ENCODE peak calls at places on chromosomes 13 and 19, in ten cellular contexts. One of them, this sample, is unnamed.

GRCh38 chr19:8373867-8374813 is 10.2 kb downstream of the ANGPTL4 start:
- DNase-seq in left lung: no peak
- DNase-seq in CD4-positive, alpha-beta T cell: no peak
- DNase-seq in psoas muscle: peak; percentile 82
- DNase-seq in pancreas: peak; percentile 84
- DNase-seq in fibroblast of mammary gland: no peak
- DNase-seq in heart left ventricle: no peak
- DNase-seq in stomach: peak; percentile 92
- DNase-seq in nephron progenitor cell: no peak
- DNase-seq in activated CD8-positive, alpha-beta T cell treated with anti-CD3 and anti-CD28 coated beads for 36 hours: no peak
- DNase-seq in this sample: no peak

GRCh38 chr19:34508540-34508939 is 27.0 kb downstream of the WTIP start:
- DNase-seq in left lung: no peak
- DNase-seq in CD4-positive, alpha-beta T cell: no peak
- DNase-seq in psoas muscle: no peak
- DNase-seq in pancreas: no peak
- DNase-seq in fibroblast of mammary gland: no peak
- DNase-seq in heart left ventricle: no peak
- DNase-seq in stomach: no peak
- DNase-seq in nephron progenitor cell: no peak
- DNase-seq in activated CD8-positive, alpha-beta T cell treated with anti-CD3 and anti-CD28 coated beads for 36 hours: no peak
- DNase-seq in this sample: no peak

GRCh38 chr19:1093811-1094553 is 1.2 kb downstream of the POLR2E start:
- DNase-seq in left lung: no peak
- DNase-seq in CD4-positive, alpha-beta T cell: no peak
- DNase-seq in psoas muscle: peak; percentile 57
- DNase-seq in pancreas: no peak
- DNase-seq in fibroblast of mammary gland: no peak
- DNase-seq in heart left ventricle: no peak
- DNase-seq in stomach: no peak
- DNase-seq in nephron progenitor cell: no peak
- DNase-seq in activated CD8-positive, alpha-beta T cell treated with anti-CD3 and anti-CD28 coated beads for 36 hours: no peak
- DNase-seq in this sample: no peak

GRCh38 chr19:3366104-3366760 is at the start of gene NFIC:
- DNase-seq in left lung: peak; percentile 85
- DNase-seq in CD4-positive, alpha-beta T cell: peak; percentile 36
- DNase-seq in psoas muscle: peak; percentile 94
- DNase-seq in pancreas: peak; percentile 83
- DNase-seq in fibroblast of mammary gland: peak; percentile 84
- DNase-seq in heart left ventricle: peak; percentile 89
- DNase-seq in stomach: peak; percentile 78
- DNase-seq in nephron progenitor cell: no peak
- DNase-seq in activated CD8-positive, alpha-beta T cell treated with anti-CD3 and anti-CD28 coated beads for 36 hours: peak; percentile 66
- DNase-seq in this sample: peak; percentile 83

GRCh38 chr19:2357279-2358206 is 2.5 kb upstream of the TMPRSS9 start:
- DNase-seq in left lung: no peak
- DNase-seq in CD4-positive, alpha-beta T cell: no peak
- DNase-seq in psoas muscle: no peak
- DNase-seq in pancreas: no peak
- DNase-seq in fibroblast of mammary gland: no peak
- DNase-seq in heart left ventricle: no peak
- DNase-seq in stomach: no peak
- DNase-seq in nephron progenitor cell: no peak
- DNase-seq in activated CD8-positive, alpha-beta T cell treated with anti-CD3 and anti-CD28 coated beads for 36 hours: no peak
- DNase-seq in this sample: no peak

GRCh38 chr19:45455707-45456499 is 11.9 kb upstream of the FOSB start:
- DNase-seq in left lung: peak; percentile 96
- DNase-seq in CD4-positive, alpha-beta T cell: peak; percentile 66
- DNase-seq in psoas muscle: peak; percentile 97
- DNase-seq in pancreas: peak; percentile 97
- DNase-seq in fibroblast of mammary gland: peak; percentile 98
- DNase-seq in heart left ventricle: peak; percentile 90
- DNase-seq in stomach: peak; percentile 95
- DNase-seq in nephron progenitor cell: peak; percentile 73
- DNase-seq in activated CD8-positive, alpha-beta T cell treated with anti-CD3 and anti-CD28 coated beads for 36 hours: peak; percentile 86
- DNase-seq in this sample: peak; percentile 99

GRCh38 chr19:4575978-4576933 is 16.8 kb upstream of the SEMA6B start:
- DNase-seq in left lung: peak; percentile 63
- DNase-seq in CD4-positive, alpha-beta T cell: peak; percentile 56
- DNase-seq in psoas muscle: peak; percentile 80
- DNase-seq in pancreas: no peak
- DNase-seq in fibroblast of mammary gland: peak; percentile 63
- DNase-seq in heart left ventricle: peak; percentile 86
- DNase-seq in stomach: peak; percentile 74
- DNase-seq in nephron progenitor cell: peak; percentile 86
- DNase-seq in activated CD8-positive, alpha-beta T cell treated with anti-CD3 and anti-CD28 coated beads for 36 hours: peak; percentile 85
- DNase-seq in this sample: peak; percentile 69

GRCh38 chr13:66069570-66069969 is 1160.6 kb downstream of the PCDH9 start:
- DNase-seq in left lung: no peak
- DNase-seq in CD4-positive, alpha-beta T cell: no peak
- DNase-seq in psoas muscle: no peak
- DNase-seq in pancreas: no peak
- DNase-seq in fibroblast of mammary gland: peak; percentile 61
- DNase-seq in heart left ventricle: no peak
- DNase-seq in stomach: no peak
- DNase-seq in nephron progenitor cell: no peak
- DNase-seq in activated CD8-positive, alpha-beta T cell treated with anti-CD3 and anti-CD28 coated beads for 36 hours: no peak
- DNase-seq in this sample: peak; percentile 16

GRCh38 chr19:5017235-5017634 is 48.3 kb downstream of the KDM4B start:
- DNase-seq in left lung: no peak
- DNase-seq in CD4-positive, alpha-beta T cell: no peak
- DNase-seq in psoas muscle: no peak
- DNase-seq in pancreas: no peak
- DNase-seq in fibroblast of mammary gland: peak; percentile 40
- DNase-seq in heart left ventricle: no peak
- DNase-seq in stomach: no peak
- DNase-seq in nephron progenitor cell: no peak
- DNase-seq in activated CD8-positive, alpha-beta T cell treated with anti-CD3 and anti-CD28 coated beads for 36 hours: no peak
- DNase-seq in this sample: peak; percentile 38

GRCh38 chr19:55259540-55260210 is 858 bp upstream of the PPP6R1 start:
- DNase-seq in left lung: no peak
- DNase-seq in CD4-positive, alpha-beta T cell: no peak
- DNase-seq in psoas muscle: peak; percentile 68
- DNase-seq in pancreas: no peak
- DNase-seq in fibroblast of mammary gland: no peak
- DNase-seq in heart left ventricle: no peak
- DNase-seq in stomach: no peak
- DNase-seq in nephron progenitor cell: peak; percentile 35
- DNase-seq in activated CD8-positive, alpha-beta T cell treated with anti-CD3 and anti-CD28 coated beads for 36 hours: no peak
- DNase-seq in this sample: no peak

GRCh38 chr19:2333807-2334211 is 5.3 kb downstream of the SPPL2B start:
- DNase-seq in left lung: no peak
- DNase-seq in CD4-positive, alpha-beta T cell: no peak
- DNase-seq in psoas muscle: no peak
- DNase-seq in pancreas: no peak
- DNase-seq in fibroblast of mammary gland: no peak
- DNase-seq in heart left ventricle: no peak
- DNase-seq in stomach: no peak
- DNase-seq in nephron progenitor cell: no peak
- DNase-seq in activated CD8-positive, alpha-beta T cell treated with anti-CD3 and anti-CD28 coated beads for 36 hours: no peak
- DNase-seq in this sample: no peak

GRCh38 chr13:33180009-33180804 is 105.3 kb downstream of the STARD13 start:
- DNase-seq in left lung: no peak
- DNase-seq in CD4-positive, alpha-beta T cell: no peak
- DNase-seq in psoas muscle: no peak
- DNase-seq in pancreas: no peak
- DNase-seq in fibroblast of mammary gland: no peak
- DNase-seq in heart left ventricle: no peak
- DNase-seq in stomach: no peak
- DNase-seq in nephron progenitor cell: no peak
- DNase-seq in activated CD8-positive, alpha-beta T cell treated with anti-CD3 and anti-CD28 coated beads for 36 hours: no peak
- DNase-seq in this sample: no peak

GRCh38 chr13:93700115-93700514 is 473.5 kb downstream of the GPC6 start:
- DNase-seq in left lung: no peak
- DNase-seq in CD4-positive, alpha-beta T cell: no peak
- DNase-seq in psoas muscle: no peak
- DNase-seq in pancreas: no peak
- DNase-seq in fibroblast of mammary gland: peak; percentile 54
- DNase-seq in heart left ventricle: no peak
- DNase-seq in stomach: no peak
- DNase-seq in nephron progenitor cell: no peak
- DNase-seq in activated CD8-positive, alpha-beta T cell treated with anti-CD3 and anti-CD28 coated beads for 36 hours: no peak
- DNase-seq in this sample: no peak

GRCh38 chr19:54393381-54393780 is 21.9 kb upstream of the TTYH1 start:
- DNase-seq in left lung: no peak
- DNase-seq in CD4-positive, alpha-beta T cell: no peak
- DNase-seq in psoas muscle: no peak
- DNase-seq in pancreas: no peak
- DNase-seq in fibroblast of mammary gland: no peak
- DNase-seq in heart left ventricle: no peak
- DNase-seq in stomach: no peak
- DNase-seq in nephron progenitor cell: no peak
- DNase-seq in activated CD8-positive, alpha-beta T cell treated with anti-CD3 and anti-CD28 coated beads for 36 hours: no peak
- DNase-seq in this sample: no peak

GRCh38 chr19:29966594-29967249 is 24.7 kb downstream of the URI1 start:
- DNase-seq in left lung: no peak
- DNase-seq in CD4-positive, alpha-beta T cell: no peak
- DNase-seq in psoas muscle: no peak
- DNase-seq in pancreas: no peak
- DNase-seq in fibroblast of mammary gland: peak; percentile 43
- DNase-seq in heart left ventricle: no peak
- DNase-seq in stomach: no peak
- DNase-seq in nephron progenitor cell: no peak
- DNase-seq in activated CD8-positive, alpha-beta T cell treated with anti-CD3 and anti-CD28 coated beads for 36 hours: no peak
- DNase-seq in this sample: peak; percentile 52

GRCh38 chr13:47598340-47598911 is 402.6 kb downstream of the SUCLA2 start:
- DNase-seq in left lung: no peak
- DNase-seq in CD4-positive, alpha-beta T cell: no peak
- DNase-seq in psoas muscle: no peak
- DNase-seq in pancreas: no peak
- DNase-seq in fibroblast of mammary gland: peak; percentile 41
- DNase-seq in heart left ventricle: no peak
- DNase-seq in stomach: no peak
- DNase-seq in nephron progenitor cell: no peak
- DNase-seq in activated CD8-positive, alpha-beta T cell treated with anti-CD3 and anti-CD28 coated beads for 36 hours: no peak
- DNase-seq in this sample: peak; percentile 24
- TF ChIP-seq CTCF in left lung: no peak
- TF ChIP-seq CTCF in CD4-positive, alpha-beta T cell: no peak
- TF ChIP-seq CTCF in psoas muscle: no peak
- TF ChIP-seq CTCF in pancreas: no peak
- TF ChIP-seq CTCF in fibroblast of mammary gland: peak; percentile 35
- TF ChIP-seq CTCF in heart left ventricle: peak; percentile 33
- TF ChIP-seq CTCF in stomach: peak; percentile 10
- TF ChIP-seq CTCF in nephron progenitor cell: no peak
- TF ChIP-seq CTCF in activated CD8-positive, alpha-beta T cell treated with anti-CD3 and anti-CD28 coated beads for 36 hours: no peak
- TF ChIP-seq CTCF in this sample: peak; percentile 15

DNA sequence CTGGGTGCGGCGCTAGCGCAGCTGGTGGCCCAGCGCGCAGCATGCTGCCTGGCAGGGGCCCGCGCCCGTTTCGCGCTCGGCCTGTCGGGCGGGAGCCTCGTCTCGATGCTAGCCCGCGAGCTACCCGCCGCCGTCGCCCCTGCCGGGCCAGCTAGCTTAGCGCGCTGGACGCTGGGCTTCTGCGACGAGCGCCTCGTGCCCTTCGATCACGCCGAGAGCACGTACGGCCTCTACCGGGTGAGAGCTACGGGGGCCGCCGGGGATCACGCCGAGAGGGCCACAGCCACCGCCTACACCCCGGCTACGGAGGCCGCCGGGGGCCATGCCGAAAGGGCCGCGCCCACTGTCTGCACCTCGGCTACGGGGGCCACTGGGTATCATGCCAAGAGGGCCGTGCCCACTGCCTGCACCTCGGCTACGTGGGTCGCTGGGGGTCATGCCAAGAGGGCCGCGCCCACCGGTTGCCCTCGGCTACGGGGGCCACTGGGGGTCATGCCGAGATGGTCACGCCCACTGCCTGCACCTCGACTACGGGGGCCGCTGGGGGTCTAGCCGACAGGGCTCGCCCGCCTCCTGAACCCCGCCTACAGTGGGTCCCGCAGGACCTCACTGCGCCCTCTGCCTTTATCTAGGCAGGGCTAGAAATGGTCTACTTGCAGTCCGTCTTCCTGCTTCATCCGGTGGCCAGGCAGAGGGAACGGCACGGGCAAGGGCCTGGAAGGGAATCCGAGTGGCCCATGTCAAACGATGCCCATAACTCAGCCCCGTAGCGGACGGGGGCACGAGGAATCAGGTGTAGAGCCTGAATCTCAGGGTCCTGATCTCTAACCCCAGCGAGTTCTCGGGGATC is 500 bp downstream of the PGLS start:
- DNase-seq in left lung: peak; percentile 91
- DNase-seq in CD4-positive, alpha-beta T cell: peak; percentile 82
- DNase-seq in psoas muscle: peak; percentile 96
- DNase-seq in pancreas: peak; percentile 87
- DNase-seq in fibroblast of mammary gland: peak; percentile 82
- DNase-seq in heart left ventricle: peak; percentile 94
- DNase-seq in stomach: peak; percentile 85
- DNase-seq in nephron progenitor cell: peak; percentile 64
- DNase-seq in activated CD8-positive, alpha-beta T cell treated with anti-CD3 and anti-CD28 coated beads for 36 hours: peak; percentile 96
- DNase-seq in this sample: peak; percentile 85
- TF ChIP-seq CTCF in left lung: no peak
- TF ChIP-seq CTCF in CD4-positive, alpha-beta T cell: no peak
- TF ChIP-seq CTCF in psoas muscle: peak; percentile 15
- TF ChIP-seq CTCF in pancreas: no peak
- TF ChIP-seq CTCF in fibroblast of mammary gland: peak; percentile 9
- TF ChIP-seq CTCF in heart left ventricle: peak; percentile 17
- TF ChIP-seq CTCF in stomach: no peak
- TF ChIP-seq CTCF in nephron progenitor cell: no peak
- TF ChIP-seq CTCF in activated CD8-positive, alpha-beta T cell treated with anti-CD3 and anti-CD28 coated beads for 36 hours: no peak
- TF ChIP-seq CTCF in this sample: no peak

DNA sequence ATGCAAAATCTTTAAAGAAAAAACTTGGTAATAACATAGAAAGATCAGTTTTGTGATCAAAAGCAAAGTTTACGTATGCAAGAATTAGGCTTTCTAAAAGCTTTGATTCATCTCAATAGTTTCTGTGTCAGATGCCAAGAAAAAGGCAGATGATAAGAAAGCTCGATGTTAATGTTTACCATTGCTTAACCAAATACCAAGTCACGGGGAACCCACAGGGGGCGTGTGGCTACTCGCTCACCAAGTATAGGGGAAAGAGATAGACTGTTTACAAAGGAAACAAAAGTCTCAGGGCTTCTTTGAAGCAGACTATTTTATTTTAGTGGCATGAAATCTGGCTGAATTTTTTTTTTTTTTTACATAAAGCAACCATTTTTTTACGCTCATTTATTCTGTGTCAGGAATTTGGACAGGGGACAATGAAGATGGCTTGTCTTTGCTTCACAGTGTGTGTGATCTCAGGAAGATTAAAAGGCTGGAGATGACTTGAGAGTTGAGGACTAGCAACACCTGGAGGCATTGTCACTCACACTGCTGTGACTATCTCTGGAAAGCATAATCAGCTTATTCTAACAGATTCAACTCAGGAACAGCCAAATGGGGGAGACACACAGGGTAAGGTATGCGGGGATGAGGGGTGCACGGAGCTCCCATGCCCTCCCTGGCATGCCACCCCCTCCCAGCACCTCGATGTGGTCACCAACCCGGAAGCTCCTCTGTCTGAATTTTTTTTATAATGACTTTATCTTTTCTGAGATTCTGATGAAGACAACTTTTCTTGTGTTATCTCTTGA is 24.9 kb downstream of the RCBTB1 start:
- DNase-seq in left lung: no peak
- DNase-seq in CD4-positive, alpha-beta T cell: no peak
- DNase-seq in psoas muscle: no peak
- DNase-seq in pancreas: peak; percentile 71
- DNase-seq in fibroblast of mammary gland: no peak
- DNase-seq in heart left ventricle: no peak
- DNase-seq in stomach: peak; percentile 74
- DNase-seq in nephron progenitor cell: no peak
- DNase-seq in activated CD8-positive, alpha-beta T cell treated with anti-CD3 and anti-CD28 coated beads for 36 hours: peak; percentile 31
- DNase-seq in this sample: peak; percentile 66
- TF ChIP-seq CTCF in left lung: no peak
- TF ChIP-seq CTCF in CD4-positive, alpha-beta T cell: no peak
- TF ChIP-seq CTCF in psoas muscle: no peak
- TF ChIP-seq CTCF in pancreas: no peak
- TF ChIP-seq CTCF in fibroblast of mammary gland: no peak
- TF ChIP-seq CTCF in heart left ventricle: no peak
- TF ChIP-seq CTCF in stomach: no peak
- TF ChIP-seq CTCF in nephron progenitor cell: no peak
- TF ChIP-seq CTCF in activated CD8-positive, alpha-beta T cell treated with anti-CD3 and anti-CD28 coated beads for 36 hours: no peak
- TF ChIP-seq CTCF in this sample: peak; percentile 12

GRCh38 chr13:30143671-30144400 is 163.5 kb downstream of the KATNAL1 start:
- DNase-seq in left lung: no peak
- DNase-seq in CD4-positive, alpha-beta T cell: no peak
- DNase-seq in psoas muscle: no peak
- DNase-seq in pancreas: no peak
- DNase-seq in fibroblast of mammary gland: peak; percentile 75
- DNase-seq in heart left ventricle: no peak
- DNase-seq in stomach: no peak
- DNase-seq in nephron progenitor cell: no peak
- DNase-seq in activated CD8-positive, alpha-beta T cell treated with anti-CD3 and anti-CD28 coated beads for 36 hours: peak; percentile 62
- DNase-seq in this sample: peak; percentile 57
- TF ChIP-seq CTCF in left lung: no peak
- TF ChIP-seq CTCF in CD4-positive, alpha-beta T cell: no peak
- TF ChIP-seq CTCF in psoas muscle: no peak
- TF ChIP-seq CTCF in pancreas: no peak
- TF ChIP-seq CTCF in fibroblast of mammary gland: no peak
- TF ChIP-seq CTCF in heart left ventricle: no peak
- TF ChIP-seq CTCF in stomach: no peak
- TF ChIP-seq CTCF in nephron progenitor cell: no peak
- TF ChIP-seq CTCF in activated CD8-positive, alpha-beta T cell treated with anti-CD3 and anti-CD28 coated beads for 36 hours: no peak
- TF ChIP-seq CTCF in this sample: no peak